ENCODE peak calls at places on chromosomes 6 and 20, in nine cellular contexts. P is astrocyte of the spinal cord; T is AG10803; I is endothelial cell of umbilical vein; K is activated CD4-positive, alpha-beta T cell treated with anti-CD3 and anti-CD28 coated beads for 1 hour; A is breast epithelium; M is GF-D8; Q is Peyer's patch; C is IMR-90. W is an unnamed sample.

GRCh38 chr6:125835221-125835744 is 44.5 kb downstream of the NCOA7 start:
- DNase-seq in C (peak), K (no peak), Q (no peak), I (peak), P (peak), A (no peak), M (peak), T (peak), W (peak)

GRCh38 chr20:47071646-47072185 is 177.1 kb downstream of the EYA2 start:
- DNase-seq in P (no peak), K (no peak), C (no peak), M (no peak), A (no peak), I (no peak), T (no peak), Q (no peak), W (no peak)

GRCh38 chr6:22145823-22146379 is 150.9 kb downstream of the PRL start:
- DNase-seq in I (peak), Q (no peak), A (no peak), K (no peak), T (peak), C (peak), P (peak), M (no peak), W (peak)

GRCh38 chr20:51220293-51220706 is 197.4 kb upstream of the KCNG1 start:
- DNase-seq in A (no peak), K (peak), C (no peak), M (no peak), I (peak), T (no peak), P (no peak), Q (no peak), W (no peak)

GRCh38 chr20:62236674-62236996 is 1.7 kb upstream of the OSBPL2 start:
- DNase-seq in A (no peak), K (no peak), T (no peak), Q (no peak), M (no peak), I (no peak), P (no peak), C (no peak), W (no peak)

GRCh38 chr20:8640461-8640860 is 428.4 kb upstream of the PLCB4 start:
- DNase-seq in M (no peak), T (peak), P (no peak), Q (no peak), K (no peak), I (no peak), C (no peak), A (no peak), W (no peak)

GRCh38 chr6:106509420-106510089 is 119.7 kb downstream of the RTN4IP1 start:
- DNase-seq in P (peak), C (no peak), Q (peak), K (no peak), M (no peak), I (no peak), T (no peak), A (no peak), W (no peak)

GRCh38 chr20:19943021-19943659 is 74.0 kb upstream of the NAA20 start:
- DNase-seq in P (no peak), Q (no peak), K (no peak), C (no peak), A (peak), M (peak), T (no peak), I (peak), W (peak)

GRCh38 chr20:31652917-31653385 is 15.2 kb downstream of the COX4I2 start:
- DNase-seq in M (no peak), T (peak), I (peak), Q (no peak), C (peak), A (no peak), P (no peak), K (no peak), W (no peak)

GRCh38 chr6:25717856-25718740 is 36.4 kb upstream of the SLC17A4 start:
- DNase-seq in Q (no peak), P (peak), K (no peak), C (peak), I (peak), M (no peak), A (no peak), T (peak), W (peak)

GRCh38 chr6:142361765-142362540 is 60.1 kb downstream of the ADGRG6 start:
- DNase-seq in A (no peak), P (peak), M (no peak), T (peak), C (peak), I (peak), K (no peak), Q (no peak), W (no peak)

W was measured in MV-4-11.